ENCODE peak calls at places on chromosomes 11 and 22, in ten cellular contexts. One of them, this sample, is unnamed.

GRCh38 chr22:30495041-30495784 is 10.3 kb downstream of the SEC14L4 start:
- DNase-seq in SJSA1: no peak
- DNase-seq in lower lobe of right lung: peak
- DNase-seq in neural progenitor cell: no peak
- DNase-seq in dorsolateral prefrontal cortex: no peak
- DNase-seq in IMR-90: no peak
- DNase-seq in uterus: no peak
- DNase-seq in esophagus muscularis mucosa: no peak
- DNase-seq in GM23248: no peak
- DNase-seq in GM23338: no peak
- DNase-seq in this sample: no peak

GRCh38 chr11:22234743-22235142 is 41.9 kb downstream of the ANO5 start:
- DNase-seq in SJSA1: no peak
- DNase-seq in lower lobe of right lung: no peak
- DNase-seq in neural progenitor cell: peak
- DNase-seq in dorsolateral prefrontal cortex: no peak
- DNase-seq in IMR-90: no peak
- DNase-seq in uterus: no peak
- DNase-seq in esophagus muscularis mucosa: no peak
- DNase-seq in GM23248: no peak
- DNase-seq in GM23338: peak
- DNase-seq in this sample: no peak

GRCh38 chr11:77752518-77752917 is 68.0 kb downstream of the RSF1 start:
- DNase-seq in SJSA1: no peak
- DNase-seq in lower lobe of right lung: no peak
- DNase-seq in neural progenitor cell: no peak
- DNase-seq in dorsolateral prefrontal cortex: no peak
- DNase-seq in IMR-90: peak
- DNase-seq in uterus: no peak
- DNase-seq in esophagus muscularis mucosa: no peak
- DNase-seq in GM23248: peak
- DNase-seq in GM23338: peak
- DNase-seq in this sample: no peak

GRCh38 chr22:38523479-38523878 is 17.4 kb upstream of the DDX17 start:
- DNase-seq in SJSA1: no peak
- DNase-seq in lower lobe of right lung: no peak
- DNase-seq in neural progenitor cell: no peak
- DNase-seq in dorsolateral prefrontal cortex: no peak
- DNase-seq in IMR-90: no peak
- DNase-seq in uterus: no peak
- DNase-seq in esophagus muscularis mucosa: no peak
- DNase-seq in GM23248: no peak
- DNase-seq in GM23338: no peak
- DNase-seq in this sample: no peak

GRCh38 chr22:21445437-21446127 is 21.6 kb upstream of the TMEM191C start:
- DNase-seq in SJSA1: peak
- DNase-seq in lower lobe of right lung: peak
- DNase-seq in neural progenitor cell: no peak
- DNase-seq in dorsolateral prefrontal cortex: peak
- DNase-seq in IMR-90: no peak
- DNase-seq in uterus: peak
- DNase-seq in esophagus muscularis mucosa: no peak
- DNase-seq in GM23248: no peak
- DNase-seq in GM23338: no peak
- DNase-seq in this sample: no peak

GRCh38 chr22:39308614-39309363 is 10.6 kb downstream of the RPL3 start:
- DNase-seq in SJSA1: peak
- DNase-seq in lower lobe of right lung: peak
- DNase-seq in neural progenitor cell: no peak
- DNase-seq in dorsolateral prefrontal cortex: no peak
- DNase-seq in IMR-90: peak
- DNase-seq in uterus: peak
- DNase-seq in esophagus muscularis mucosa: no peak
- DNase-seq in GM23248: peak
- DNase-seq in GM23338: peak
- DNase-seq in this sample: no peak

GRCh38 chr22:17918840-17919239 is 105.5 kb downstream of the MICAL3 start:
- DNase-seq in SJSA1: no peak
- DNase-seq in lower lobe of right lung: no peak
- DNase-seq in neural progenitor cell: no peak
- DNase-seq in dorsolateral prefrontal cortex: no peak
- DNase-seq in IMR-90: peak
- DNase-seq in uterus: no peak
- DNase-seq in esophagus muscularis mucosa: no peak
- DNase-seq in GM23248: peak
- DNase-seq in GM23338: no peak
- DNase-seq in this sample: no peak

GRCh38 chr11:69250503-69251393 is 43.2 kb upstream of the MYEOV start:
- DNase-seq in SJSA1: peak
- DNase-seq in lower lobe of right lung: no peak
- DNase-seq in neural progenitor cell: no peak
- DNase-seq in dorsolateral prefrontal cortex: no peak
- DNase-seq in IMR-90: no peak
- DNase-seq in uterus: no peak
- DNase-seq in esophagus muscularis mucosa: no peak
- DNase-seq in GM23248: no peak
- DNase-seq in GM23338: no peak
- DNase-seq in this sample: no peak

GRCh38 chr11:36452231-36452630 is 57.8 kb downstream of the TRAF6 start:
- DNase-seq in SJSA1: peak
- DNase-seq in lower lobe of right lung: no peak
- DNase-seq in neural progenitor cell: no peak
- DNase-seq in dorsolateral prefrontal cortex: no peak
- DNase-seq in IMR-90: peak
- DNase-seq in uterus: no peak
- DNase-seq in esophagus muscularis mucosa: no peak
- DNase-seq in GM23248: peak
- DNase-seq in GM23338: no peak
- DNase-seq in this sample: no peak

GRCh38 chr11:64998141-64998540 is 1.4 kb upstream of the BATF2 start:
- DNase-seq in SJSA1: no peak
- DNase-seq in lower lobe of right lung: no peak
- DNase-seq in neural progenitor cell: no peak
- DNase-seq in dorsolateral prefrontal cortex: no peak
- DNase-seq in IMR-90: no peak
- DNase-seq in uterus: no peak
- DNase-seq in esophagus muscularis mucosa: no peak
- DNase-seq in GM23248: no peak
- DNase-seq in GM23338: peak
- DNase-seq in this sample: no peak

GRCh38 chr11:35786918-35787557 is 124.5 kb downstream of the TRIM44 start:
- DNase-seq in SJSA1: no peak
- DNase-seq in lower lobe of right lung: no peak
- DNase-seq in neural progenitor cell: no peak
- DNase-seq in dorsolateral prefrontal cortex: no peak
- DNase-seq in IMR-90: peak
- DNase-seq in uterus: no peak
- DNase-seq in esophagus muscularis mucosa: no peak
- DNase-seq in GM23248: peak
- DNase-seq in GM23338: no peak
- DNase-seq in this sample: no peak

GRCh38 chr11:130813196-130813595 is 103.1 kb downstream of the SNX19 start:
- DNase-seq in SJSA1: no peak
- DNase-seq in lower lobe of right lung: no peak
- DNase-seq in neural progenitor cell: no peak
- DNase-seq in dorsolateral prefrontal cortex: no peak
- DNase-seq in IMR-90: no peak
- DNase-seq in uterus: no peak
- DNase-seq in esophagus muscularis mucosa: peak
- DNase-seq in GM23248: no peak
- DNase-seq in GM23338: no peak
- DNase-seq in this sample: no peak

GRCh38 chr11:44559207-44559943 is 6.1 kb upstream of the CD82 start:
- DNase-seq in SJSA1: no peak
- DNase-seq in lower lobe of right lung: no peak
- DNase-seq in neural progenitor cell: peak
- DNase-seq in dorsolateral prefrontal cortex: no peak
- DNase-seq in IMR-90: no peak
- DNase-seq in uterus: no peak
- DNase-seq in esophagus muscularis mucosa: no peak
- DNase-seq in GM23248: no peak
- DNase-seq in GM23338: peak
- DNase-seq in this sample: no peak

GRCh38 chr11:130156108-130157022 is 3.2 kb upstream of the ST14 start:
- DNase-seq in SJSA1: no peak
- DNase-seq in lower lobe of right lung: no peak
- DNase-seq in neural progenitor cell: no peak
- DNase-seq in dorsolateral prefrontal cortex: no peak
- DNase-seq in IMR-90: no peak
- DNase-seq in uterus: no peak
- DNase-seq in esophagus muscularis mucosa: no peak
- DNase-seq in GM23248: peak
- DNase-seq in GM23338: no peak
- DNase-seq in this sample: no peak

GRCh38 chr11:111730871-111731591 is 35.2 kb downstream of the PPP2R1B start:
- DNase-seq in SJSA1: no peak
- DNase-seq in lower lobe of right lung: no peak
- DNase-seq in neural progenitor cell: no peak
- DNase-seq in dorsolateral prefrontal cortex: peak
- DNase-seq in IMR-90: no peak
- DNase-seq in uterus: no peak
- DNase-seq in esophagus muscularis mucosa: no peak
- DNase-seq in GM23248: peak
- DNase-seq in GM23338: no peak
- DNase-seq in this sample: peak

GRCh38 chr11:86014221-86014620 is 54.7 kb downstream of the PICALM start:
- DNase-seq in SJSA1: no peak
- DNase-seq in lower lobe of right lung: no peak
- DNase-seq in neural progenitor cell: no peak
- DNase-seq in dorsolateral prefrontal cortex: no peak
- DNase-seq in IMR-90: no peak
- DNase-seq in uterus: no peak
- DNase-seq in esophagus muscularis mucosa: no peak
- DNase-seq in GM23248: no peak
- DNase-seq in GM23338: no peak
- DNase-seq in this sample: no peak

GRCh38 chr11:3157381-3158130 is 7.6 kb downstream of the OSBPL5 start:
- DNase-seq in SJSA1: no peak
- DNase-seq in lower lobe of right lung: peak
- DNase-seq in neural progenitor cell: no peak
- DNase-seq in dorsolateral prefrontal cortex: peak
- DNase-seq in IMR-90: no peak
- DNase-seq in uterus: no peak
- DNase-seq in esophagus muscularis mucosa: no peak
- DNase-seq in GM23248: peak
- DNase-seq in GM23338: no peak
- DNase-seq in this sample: no peak

DNA sequence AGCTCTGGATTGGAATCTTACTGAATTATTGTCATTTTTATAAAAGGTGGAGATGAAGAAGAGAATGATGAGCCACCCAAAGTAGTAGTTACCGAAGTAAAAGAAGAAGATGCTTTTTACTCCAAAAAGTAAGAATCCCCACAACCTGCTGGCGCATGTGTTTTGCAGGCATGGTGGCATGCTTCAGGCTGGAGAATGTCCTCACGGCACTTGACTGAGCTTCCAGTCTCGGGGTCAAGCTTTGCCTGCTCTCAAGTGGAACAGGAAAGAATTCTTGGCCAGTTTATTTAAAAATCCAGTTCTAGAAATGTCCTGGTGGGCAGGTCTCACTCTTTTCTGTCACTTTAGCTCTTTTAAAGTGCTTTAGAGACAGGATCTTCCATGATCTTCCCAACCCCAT is 17.5 kb downstream of the NUP50 start:
- DNase-seq in SJSA1: no peak
- DNase-seq in lower lobe of right lung: no peak
- DNase-seq in neural progenitor cell: no peak
- DNase-seq in dorsolateral prefrontal cortex: no peak
- DNase-seq in IMR-90: no peak
- DNase-seq in uterus: no peak
- DNase-seq in esophagus muscularis mucosa: no peak
- DNase-seq in GM23248: no peak
- DNase-seq in GM23338: no peak
- DNase-seq in this sample: no peak
- H3K27ac ChIP-seq in SJSA1: no peak
- H3K27ac ChIP-seq in lower lobe of right lung: no peak
- H3K27ac ChIP-seq in neural progenitor cell: no peak
- H3K27ac ChIP-seq in dorsolateral prefrontal cortex: no peak
- H3K27ac ChIP-seq in IMR-90: no peak
- H3K27ac ChIP-seq in uterus: no peak
- H3K27ac ChIP-seq in esophagus muscularis mucosa: no peak
- H3K27ac ChIP-seq in GM23248: no peak
- H3K27ac ChIP-seq in GM23338: peak
- H3K27ac ChIP-seq in this sample: no peak

GRCh38 chr11:12815931-12816494 is 141.8 kb downstream of the TEAD1 start:
- DNase-seq in SJSA1: no peak
- DNase-seq in lower lobe of right lung: no peak
- DNase-seq in neural progenitor cell: no peak
- DNase-seq in dorsolateral prefrontal cortex: no peak
- DNase-seq in IMR-90: no peak
- DNase-seq in uterus: no peak
- DNase-seq in esophagus muscularis mucosa: no peak
- DNase-seq in GM23248: no peak
- DNase-seq in GM23338: no peak
- DNase-seq in this sample: no peak
- H3K27ac ChIP-seq in SJSA1: no peak
- H3K27ac ChIP-seq in lower lobe of right lung: peak
- H3K27ac ChIP-seq in neural progenitor cell: no peak
- H3K27ac ChIP-seq in dorsolateral prefrontal cortex: no peak
- H3K27ac ChIP-seq in IMR-90: peak
- H3K27ac ChIP-seq in uterus: peak
- H3K27ac ChIP-seq in esophagus muscularis mucosa: no peak
- H3K27ac ChIP-seq in GM23248: no peak
- H3K27ac ChIP-seq in GM23338: peak
- H3K27ac ChIP-seq in this sample: no peak

GRCh38 chr11:612201-612960 is 3.4 kb downstream of the IRF7 start:
- DNase-seq in SJSA1: no peak
- DNase-seq in lower lobe of right lung: no peak
- DNase-seq in neural progenitor cell: peak
- DNase-seq in dorsolateral prefrontal cortex: peak
- DNase-seq in IMR-90: peak
- DNase-seq in uterus: no peak
- DNase-seq in esophagus muscularis mucosa: no peak
- DNase-seq in GM23248: peak
- DNase-seq in GM23338: peak
- DNase-seq in this sample: no peak
- H3K27ac ChIP-seq in SJSA1: no peak
- H3K27ac ChIP-seq in lower lobe of right lung: no peak
- H3K27ac ChIP-seq in neural progenitor cell: no peak
- H3K27ac ChIP-seq in dorsolateral prefrontal cortex: no peak
- H3K27ac ChIP-seq in IMR-90: no peak
- H3K27ac ChIP-seq in uterus: no peak
- H3K27ac ChIP-seq in esophagus muscularis mucosa: no peak
- H3K27ac ChIP-seq in GM23248: no peak
- H3K27ac ChIP-seq in GM23338: no peak
- H3K27ac ChIP-seq in this sample: no peak

DNA sequence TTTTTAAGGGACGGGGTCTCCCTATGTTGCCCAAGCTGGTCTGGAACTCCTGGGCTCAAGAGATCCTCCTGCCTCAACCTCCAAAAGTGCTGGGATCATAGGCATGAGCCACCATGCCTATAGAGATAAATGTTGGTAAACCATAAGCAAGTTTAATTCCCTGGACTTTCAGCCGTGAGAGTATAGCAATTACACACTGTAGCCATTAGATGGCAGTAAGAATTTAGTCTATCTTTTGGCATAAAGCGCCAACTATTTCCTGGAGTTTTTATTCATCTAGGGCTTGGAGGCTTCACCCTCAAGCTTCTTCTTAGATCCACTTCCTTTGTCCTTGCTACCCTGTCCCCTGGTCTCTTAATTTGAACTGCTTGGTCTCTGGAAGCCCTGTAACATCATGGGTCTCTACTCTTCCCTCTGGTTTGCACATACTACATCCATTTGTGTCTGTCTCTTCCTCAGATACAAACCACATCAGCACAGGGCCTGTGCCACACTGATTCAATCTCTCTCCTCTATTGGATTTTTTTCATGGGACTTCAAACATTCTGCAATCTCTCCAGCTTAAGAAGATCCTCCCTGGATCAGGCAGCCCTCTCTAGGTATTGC is 38.2 kb downstream of the OR10A6 start:
- DNase-seq in SJSA1: no peak
- DNase-seq in lower lobe of right lung: no peak
- DNase-seq in neural progenitor cell: peak
- DNase-seq in dorsolateral prefrontal cortex: no peak
- DNase-seq in IMR-90: peak
- DNase-seq in uterus: no peak
- DNase-seq in esophagus muscularis mucosa: no peak
- DNase-seq in GM23248: peak
- DNase-seq in GM23338: peak
- DNase-seq in this sample: no peak
- H3K27ac ChIP-seq in SJSA1: peak
- H3K27ac ChIP-seq in lower lobe of right lung: no peak
- H3K27ac ChIP-seq in neural progenitor cell: no peak
- H3K27ac ChIP-seq in dorsolateral prefrontal cortex: no peak
- H3K27ac ChIP-seq in IMR-90: peak
- H3K27ac ChIP-seq in uterus: no peak
- H3K27ac ChIP-seq in esophagus muscularis mucosa: no peak
- H3K27ac ChIP-seq in GM23248: peak
- H3K27ac ChIP-seq in GM23338: no peak
- H3K27ac ChIP-seq in this sample: no peak